ENCODE peak calls at places on chromosomes 16 and 17, in six cellular contexts. One of them, this sample, is unnamed.
A peak's percentile ranks its signal among the peaks of the same experiment; 100 is the strongest.

GRCh38 chr16:86050591-86051375 is 151.8 kb downstream of the IRF8 start:
- DNase-seq in sigmoid colon: no peak
- DNase-seq in upper lobe of right lung: no peak
- DNase-seq in RWPE1: no peak
- DNase-seq in osteocyte: no peak
- DNase-seq in progenitor cell of endocrine pancreas: no peak
- DNase-seq in this sample: no peak

GRCh38 chr17:45574376-45574775 is 83.9 kb upstream of the PLEKHM1 start:
- DNase-seq in sigmoid colon: no peak
- DNase-seq in upper lobe of right lung: no peak
- DNase-seq in RWPE1: no peak
- DNase-seq in osteocyte: no peak
- DNase-seq in progenitor cell of endocrine pancreas: no peak
- DNase-seq in this sample: no peak

GRCh38 chr16:3963203-3963602 is 82.7 kb upstream of the CREBBP start:
- DNase-seq in sigmoid colon: no peak
- DNase-seq in upper lobe of right lung: no peak
- DNase-seq in RWPE1: no peak
- DNase-seq in osteocyte: no peak
- DNase-seq in progenitor cell of endocrine pancreas: no peak
- DNase-seq in this sample: peak; percentile 74

GRCh38 chr17:45440161-45440859 is 7.6 kb upstream of the ARHGAP27 start:
- DNase-seq in sigmoid colon: peak; percentile 34
- DNase-seq in upper lobe of right lung: peak; percentile 67
- DNase-seq in RWPE1: peak; percentile 57
- DNase-seq in osteocyte: no peak
- DNase-seq in progenitor cell of endocrine pancreas: no peak
- DNase-seq in this sample: no peak

GRCh38 chr17:78472035-78472905 is 93.8 kb downstream of the PGS1 start:
- DNase-seq in sigmoid colon: no peak
- DNase-seq in upper lobe of right lung: no peak
- DNase-seq in RWPE1: no peak
- DNase-seq in osteocyte: no peak
- DNase-seq in progenitor cell of endocrine pancreas: no peak
- DNase-seq in this sample: no peak

GRCh38 chr17:46832945-46833839 is 14.7 kb upstream of the WNT3 start:
- DNase-seq in sigmoid colon: no peak
- DNase-seq in upper lobe of right lung: no peak
- DNase-seq in RWPE1: no peak
- DNase-seq in osteocyte: no peak
- DNase-seq in progenitor cell of endocrine pancreas: no peak
- DNase-seq in this sample: no peak

GRCh38 chr16:10261077-10261476 is 78.8 kb upstream of the GRIN2A start:
- DNase-seq in sigmoid colon: no peak
- DNase-seq in upper lobe of right lung: no peak
- DNase-seq in RWPE1: no peak
- DNase-seq in osteocyte: no peak
- DNase-seq in progenitor cell of endocrine pancreas: no peak
- DNase-seq in this sample: no peak

GRCh38 chr16:78990309-78990701 is 610.2 kb downstream of the MAF start:
- DNase-seq in sigmoid colon: no peak
- DNase-seq in upper lobe of right lung: no peak
- DNase-seq in RWPE1: no peak
- DNase-seq in osteocyte: no peak
- DNase-seq in progenitor cell of endocrine pancreas: no peak
- DNase-seq in this sample: no peak

GRCh38 chr17:40329981-40330794 is 21.2 kb downstream of the RARA start:
- DNase-seq in sigmoid colon: peak; percentile 85
- DNase-seq in upper lobe of right lung: peak; percentile 82
- DNase-seq in RWPE1: no peak
- DNase-seq in osteocyte: no peak
- DNase-seq in progenitor cell of endocrine pancreas: no peak
- DNase-seq in this sample: no peak

GRCh38 chr17:79698086-79698690 is 32.6 kb upstream of the ENPP7 start:
- DNase-seq in sigmoid colon: no peak
- DNase-seq in upper lobe of right lung: no peak
- DNase-seq in RWPE1: no peak
- DNase-seq in osteocyte: no peak
- DNase-seq in progenitor cell of endocrine pancreas: no peak
- DNase-seq in this sample: no peak

GRCh38 chr16:48194828-48195566 is 39.2 kb upstream of the ABCC12 start:
- DNase-seq in sigmoid colon: no peak
- DNase-seq in upper lobe of right lung: no peak
- DNase-seq in RWPE1: peak; percentile 98
- DNase-seq in osteocyte: no peak
- DNase-seq in progenitor cell of endocrine pancreas: no peak
- DNase-seq in this sample: no peak

GRCh38 chr16:20868890-20869289 is 31.3 kb downstream of the DCUN1D3 start:
- DNase-seq in sigmoid colon: peak; percentile 96
- DNase-seq in upper lobe of right lung: peak; percentile 88
- DNase-seq in RWPE1: no peak
- DNase-seq in osteocyte: no peak
- DNase-seq in progenitor cell of endocrine pancreas: no peak
- DNase-seq in this sample: no peak

GRCh38 chr16:69318911-69319289 is 7.8 kb downstream of the VPS4A start:
- DNase-seq in sigmoid colon: peak; percentile 35
- DNase-seq in upper lobe of right lung: peak; percentile 44
- DNase-seq in RWPE1: no peak
- DNase-seq in osteocyte: no peak
- DNase-seq in progenitor cell of endocrine pancreas: no peak
- DNase-seq in this sample: no peak

GRCh38 chr16:56860226-56861020 is 4.6 kb upstream of the SLC12A3 start:
- DNase-seq in sigmoid colon: no peak
- DNase-seq in upper lobe of right lung: no peak
- DNase-seq in RWPE1: no peak
- DNase-seq in osteocyte: no peak
- DNase-seq in progenitor cell of endocrine pancreas: no peak
- DNase-seq in this sample: no peak

DNA sequence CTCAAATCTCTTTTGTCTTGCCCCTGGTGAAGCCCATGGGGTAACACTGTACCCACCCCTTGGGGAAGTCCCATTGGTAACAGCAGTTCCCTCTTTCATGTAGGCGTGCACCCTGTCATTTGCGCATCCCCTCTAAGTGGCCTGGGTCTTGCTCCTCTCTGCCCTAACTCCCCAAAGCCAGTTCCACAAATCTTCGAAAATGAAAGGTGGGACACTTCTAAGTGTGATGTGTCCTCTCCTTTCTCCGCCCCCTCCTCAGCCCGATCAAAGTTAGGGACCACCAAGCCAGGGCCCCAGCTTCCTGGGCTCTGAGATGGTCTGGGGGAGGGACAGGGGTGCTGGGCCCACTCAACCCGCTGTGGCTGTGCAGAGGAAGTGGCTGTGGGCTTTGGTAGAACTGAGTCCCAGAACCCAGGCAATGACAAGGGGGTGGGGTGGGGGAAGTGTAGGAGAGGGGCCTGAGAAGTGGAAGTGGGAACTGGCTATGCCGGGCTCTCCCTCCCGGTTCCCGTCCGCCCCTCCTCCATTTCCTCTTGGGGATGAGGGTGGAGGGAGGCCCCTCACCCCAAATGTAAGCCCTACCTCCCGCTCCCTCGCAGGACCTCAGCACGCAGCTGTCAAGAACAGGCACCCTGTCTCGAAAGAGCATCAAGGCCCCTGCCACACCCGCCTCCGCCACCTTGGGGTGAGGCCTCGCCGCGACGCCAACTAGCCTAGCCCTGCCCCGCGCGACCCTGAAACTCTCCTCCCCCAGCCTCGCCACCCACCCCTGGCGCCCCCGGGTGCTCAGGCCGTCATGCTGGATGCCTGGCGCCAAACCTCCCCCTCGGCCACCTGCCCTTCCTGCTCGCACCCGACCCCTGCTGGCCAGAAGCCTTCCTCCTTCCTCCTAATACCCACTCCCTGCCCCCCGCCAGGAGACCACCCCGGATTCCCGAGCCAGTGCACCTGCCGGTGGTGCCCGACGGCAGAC is 8.7 kb downstream of the ABI3 start:
- DNase-seq in sigmoid colon: no peak
- DNase-seq in upper lobe of right lung: peak; percentile 76
- DNase-seq in RWPE1: no peak
- DNase-seq in osteocyte: no peak
- DNase-seq in progenitor cell of endocrine pancreas: no peak
- DNase-seq in this sample: no peak
- TF ChIP-seq CTCF in sigmoid colon: no peak
- TF ChIP-seq CTCF in upper lobe of right lung: no peak
- TF ChIP-seq CTCF in RWPE1: no peak
- TF ChIP-seq CTCF in osteocyte: no peak
- TF ChIP-seq CTCF in progenitor cell of endocrine pancreas: peak; percentile 7
- TF ChIP-seq CTCF in this sample: no peak

DNA sequence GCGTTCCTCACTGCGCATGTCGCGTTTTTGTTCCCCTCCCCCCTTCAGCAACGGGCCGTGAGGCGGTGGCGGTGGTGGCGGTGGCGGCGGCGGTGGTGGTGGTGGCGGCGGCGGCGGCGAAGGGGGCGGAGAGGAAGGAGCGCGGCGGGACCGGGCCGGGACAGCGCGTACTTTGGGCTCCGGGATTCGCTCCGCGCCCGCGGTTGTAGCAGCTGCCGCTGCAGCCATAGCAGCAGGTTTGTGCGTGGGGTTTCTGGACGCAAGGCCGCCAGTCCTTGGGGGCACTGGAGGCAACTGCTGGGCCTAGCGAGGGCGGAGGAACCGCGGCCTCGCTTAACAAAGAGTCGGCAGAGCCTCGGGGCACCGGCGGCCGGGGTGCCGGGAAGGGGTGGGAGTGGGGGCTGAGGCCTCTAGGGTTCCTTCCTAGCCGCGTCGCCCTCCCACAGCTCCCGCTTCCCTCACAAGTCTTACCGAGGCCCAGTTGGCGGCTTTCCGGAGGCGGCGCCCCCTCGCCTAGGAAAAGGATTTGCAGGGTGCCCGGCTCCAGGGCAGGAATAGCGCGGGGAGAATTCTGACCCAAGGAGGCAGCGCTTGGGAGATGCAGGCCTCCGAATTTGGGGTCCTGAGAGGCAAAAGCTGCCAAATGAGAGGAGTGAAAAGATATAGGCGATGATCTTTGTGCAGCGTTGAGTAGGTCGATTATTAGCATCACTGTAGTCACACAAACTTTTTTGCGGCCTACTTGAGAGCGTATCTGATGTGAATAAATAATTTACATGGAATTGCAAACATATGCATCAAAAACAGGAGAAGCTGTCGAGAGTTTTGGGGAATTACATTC is at the start of gene DDX42:
- DNase-seq in sigmoid colon: peak; percentile 80
- DNase-seq in upper lobe of right lung: peak; percentile 94
- DNase-seq in RWPE1: peak; percentile 56
- DNase-seq in osteocyte: peak; percentile 95
- DNase-seq in progenitor cell of endocrine pancreas: peak; percentile 84
- DNase-seq in this sample: peak; percentile 90
- TF ChIP-seq CTCF in sigmoid colon: no peak
- TF ChIP-seq CTCF in upper lobe of right lung: no peak
- TF ChIP-seq CTCF in RWPE1: no peak
- TF ChIP-seq CTCF in osteocyte: peak; percentile 22
- TF ChIP-seq CTCF in progenitor cell of endocrine pancreas: peak; percentile 44
- TF ChIP-seq CTCF in this sample: no peak

DNA sequence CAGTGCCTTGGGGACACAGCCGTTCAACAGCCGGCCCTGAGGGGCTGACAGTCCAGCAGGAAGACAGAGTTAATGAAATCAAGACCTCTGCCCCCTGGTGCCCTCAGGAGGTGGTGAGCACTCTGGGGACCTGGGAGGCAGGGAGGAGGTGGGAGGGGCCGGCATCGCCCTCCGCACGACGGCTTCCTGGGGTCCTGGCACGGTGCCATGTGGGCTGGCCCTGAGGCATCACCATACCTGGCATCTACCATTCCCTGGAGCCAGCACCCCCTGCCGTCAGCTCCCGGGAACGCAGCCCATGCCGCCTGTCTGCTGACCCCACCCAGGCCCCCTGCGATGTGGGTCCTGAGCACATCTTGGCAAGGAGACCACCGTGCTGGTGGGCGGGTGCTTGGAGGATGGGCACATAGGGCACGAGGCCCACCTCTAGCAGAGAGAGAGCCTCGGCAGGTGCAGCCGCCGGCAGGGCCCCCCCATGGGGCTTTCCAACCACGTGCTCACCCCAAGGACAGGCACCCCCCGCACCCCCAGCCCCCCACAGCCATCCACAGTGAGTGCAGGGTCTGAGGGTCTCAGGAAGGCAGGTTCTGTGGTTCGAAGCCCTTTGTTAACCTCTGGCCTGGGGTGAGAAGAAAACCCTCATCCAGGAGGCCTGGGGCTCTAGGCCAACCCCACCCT is 52.5 kb downstream of the ZFPM1 start:
- DNase-seq in sigmoid colon: no peak
- DNase-seq in upper lobe of right lung: peak; percentile 80
- DNase-seq in RWPE1: peak; percentile 36
- DNase-seq in osteocyte: no peak
- DNase-seq in progenitor cell of endocrine pancreas: no peak
- DNase-seq in this sample: peak; percentile 59
- TF ChIP-seq CTCF in sigmoid colon: no peak
- TF ChIP-seq CTCF in upper lobe of right lung: peak; percentile 34
- TF ChIP-seq CTCF in RWPE1: peak; percentile 12
- TF ChIP-seq CTCF in osteocyte: peak; percentile 24
- TF ChIP-seq CTCF in progenitor cell of endocrine pancreas: peak; percentile 36
- TF ChIP-seq CTCF in this sample: peak; percentile 35

GRCh38 chr16:70715113-70715711 is 29.4 kb upstream of the MTSS2 start:
- DNase-seq in sigmoid colon: peak; percentile 98
- DNase-seq in upper lobe of right lung: peak; percentile 82
- DNase-seq in RWPE1: peak; percentile 98
- DNase-seq in osteocyte: peak; percentile 98
- DNase-seq in progenitor cell of endocrine pancreas: no peak
- DNase-seq in this sample: no peak
- TF ChIP-seq CTCF in sigmoid colon: no peak
- TF ChIP-seq CTCF in upper lobe of right lung: no peak
- TF ChIP-seq CTCF in RWPE1: no peak
- TF ChIP-seq CTCF in osteocyte: no peak
- TF ChIP-seq CTCF in progenitor cell of endocrine pancreas: no peak
- TF ChIP-seq CTCF in this sample: no peak

GRCh38 chr17:16215273-16215964 is at the start of gene NCOR1:
- DNase-seq in sigmoid colon: peak; percentile 95
- DNase-seq in upper lobe of right lung: peak; percentile 98
- DNase-seq in RWPE1: peak; percentile 86
- DNase-seq in osteocyte: peak; percentile 97
- DNase-seq in progenitor cell of endocrine pancreas: peak; percentile 85
- DNase-seq in this sample: peak; percentile 84
- TF ChIP-seq CTCF in sigmoid colon: peak; percentile 40
- TF ChIP-seq CTCF in upper lobe of right lung: peak; percentile 45
- TF ChIP-seq CTCF in RWPE1: peak; percentile 26
- TF ChIP-seq CTCF in osteocyte: peak; percentile 55
- TF ChIP-seq CTCF in progenitor cell of endocrine pancreas: peak; percentile 41
- TF ChIP-seq CTCF in this sample: no peak

GRCh38 chr16:50634947-50635346 is 46.2 kb downstream of the SNX20 start:
- DNase-seq in sigmoid colon: no peak
- DNase-seq in upper lobe of right lung: no peak
- DNase-seq in RWPE1: no peak
- DNase-seq in osteocyte: no peak
- DNase-seq in progenitor cell of endocrine pancreas: no peak
- DNase-seq in this sample: no peak
- TF ChIP-seq CTCF in sigmoid colon: no peak
- TF ChIP-seq CTCF in upper lobe of right lung: no peak
- TF ChIP-seq CTCF in RWPE1: no peak
- TF ChIP-seq CTCF in osteocyte: no peak
- TF ChIP-seq CTCF in progenitor cell of endocrine pancreas: no peak
- TF ChIP-seq CTCF in this sample: no peak

DNA sequence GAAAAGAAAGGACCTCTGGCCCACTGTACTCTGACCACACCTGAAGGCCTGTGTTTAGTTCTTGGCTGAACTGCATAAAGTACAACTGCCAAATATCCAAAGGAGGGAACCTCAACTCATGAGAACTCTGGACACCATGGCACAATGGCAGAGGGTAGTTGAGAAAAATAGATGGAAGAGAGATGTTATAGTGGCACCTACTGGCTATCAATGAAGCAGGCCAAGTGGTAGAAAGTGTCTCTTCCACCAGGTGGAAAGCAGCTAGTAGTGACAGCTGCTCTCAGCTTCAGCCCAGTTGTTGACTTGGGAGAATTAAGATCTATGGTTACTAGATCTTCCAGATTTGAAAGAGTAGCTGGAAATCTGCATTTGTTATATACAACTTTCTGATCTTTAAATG is 3.2 kb downstream of the MED31 start:
- DNase-seq in sigmoid colon: no peak
- DNase-seq in upper lobe of right lung: no peak
- DNase-seq in RWPE1: no peak
- DNase-seq in osteocyte: no peak
- DNase-seq in progenitor cell of endocrine pancreas: no peak
- DNase-seq in this sample: no peak
- TF ChIP-seq CTCF in sigmoid colon: no peak
- TF ChIP-seq CTCF in upper lobe of right lung: no peak
- TF ChIP-seq CTCF in RWPE1: peak; percentile 31
- TF ChIP-seq CTCF in osteocyte: no peak
- TF ChIP-seq CTCF in progenitor cell of endocrine pancreas: no peak
- TF ChIP-seq CTCF in this sample: no peak

This sample was measured in CD4-positive, alpha-beta T cell.